ENCODE peak calls at places on chromosome 2, in eight cellular contexts. One of them, this sample, is unnamed.
A peak's percentile ranks its signal among the peaks of the same experiment; 100 is the strongest.

GRCh38 chr2:165371356-165371755 is 98.1 kb upstream of the CSRNP3 start:
- DNase-seq in SW 1271: no peak
- DNase-seq in NCI-H774: peak; percentile 75
- DNase-seq in effector memory CD4-positive, alpha-beta T cell: no peak
- DNase-seq in CD4-positive, CD25-positive, alpha-beta regulatory T cell: no peak
- DNase-seq in germinal center: no peak
- DNase-seq in fibroblast of pulmonary artery: no peak
- DNase-seq in AG08396: no peak
- DNase-seq in this sample: peak; percentile 83

GRCh38 chr2:113370478-113371091 is 66.9 kb upstream of the ZNG1B start:
- DNase-seq in fibroblast of pulmonary artery: peak; percentile 80
- DNase-seq in SW 1271: no peak
- DNase-seq in germinal center: peak; percentile 52
- DNase-seq in AG08396: peak; percentile 73
- DNase-seq in NCI-H774: no peak
- DNase-seq in effector memory CD4-positive, alpha-beta T cell: peak; percentile 47
- DNase-seq in CD4-positive, CD25-positive, alpha-beta regulatory T cell: peak; percentile 66
- DNase-seq in this sample: no peak

GRCh38 chr2:62196278-62196901 is 475 bp downstream of the B3GNT2 start:
- DNase-seq in AG08396: no peak
- DNase-seq in NCI-H774: no peak
- DNase-seq in fibroblast of pulmonary artery: no peak
- DNase-seq in germinal center: peak; percentile 61
- DNase-seq in effector memory CD4-positive, alpha-beta T cell: peak; percentile 49
- DNase-seq in CD4-positive, CD25-positive, alpha-beta regulatory T cell: peak; percentile 62
- DNase-seq in SW 1271: peak; percentile 26
- DNase-seq in this sample: peak; percentile 74

GRCh38 chr2:202624133-202624532 is 10.6 kb upstream of the FAM117B start:
- DNase-seq in germinal center: no peak
- DNase-seq in fibroblast of pulmonary artery: no peak
- DNase-seq in effector memory CD4-positive, alpha-beta T cell: no peak
- DNase-seq in AG08396: no peak
- DNase-seq in SW 1271: no peak
- DNase-seq in CD4-positive, CD25-positive, alpha-beta regulatory T cell: no peak
- DNase-seq in NCI-H774: no peak
- DNase-seq in this sample: no peak

GRCh38 chr2:192978317-192978874 is 783.7 kb upstream of the TMEFF2 start:
- DNase-seq in SW 1271: no peak
- DNase-seq in germinal center: no peak
- DNase-seq in fibroblast of pulmonary artery: no peak
- DNase-seq in CD4-positive, CD25-positive, alpha-beta regulatory T cell: no peak
- DNase-seq in NCI-H774: no peak
- DNase-seq in AG08396: no peak
- DNase-seq in effector memory CD4-positive, alpha-beta T cell: no peak
- DNase-seq in this sample: peak; percentile 26

GRCh38 chr2:65604246-65604645 is 171.8 kb upstream of the SPRED2 start:
- DNase-seq in fibroblast of pulmonary artery: no peak
- DNase-seq in SW 1271: no peak
- DNase-seq in effector memory CD4-positive, alpha-beta T cell: no peak
- DNase-seq in AG08396: peak; percentile 47
- DNase-seq in NCI-H774: no peak
- DNase-seq in CD4-positive, CD25-positive, alpha-beta regulatory T cell: no peak
- DNase-seq in germinal center: no peak
- DNase-seq in this sample: no peak

GRCh38 chr2:37786153-37786809 is 114.8 kb upstream of the CDC42EP3 start:
- DNase-seq in fibroblast of pulmonary artery: no peak
- DNase-seq in AG08396: no peak
- DNase-seq in NCI-H774: no peak
- DNase-seq in CD4-positive, CD25-positive, alpha-beta regulatory T cell: no peak
- DNase-seq in SW 1271: no peak
- DNase-seq in germinal center: no peak
- DNase-seq in effector memory CD4-positive, alpha-beta T cell: no peak
- DNase-seq in this sample: no peak

GRCh38 chr2:96138146-96139145 is at the start of gene ASTL:
- DNase-seq in CD4-positive, CD25-positive, alpha-beta regulatory T cell: peak; percentile 72
- DNase-seq in SW 1271: no peak
- DNase-seq in AG08396: peak; percentile 70
- DNase-seq in germinal center: peak; percentile 69
- DNase-seq in fibroblast of pulmonary artery: peak; percentile 49
- DNase-seq in effector memory CD4-positive, alpha-beta T cell: peak; percentile 54
- DNase-seq in NCI-H774: peak; percentile 47
- DNase-seq in this sample: peak; percentile 91

GRCh38 chr2:6924918-6925194 is 7.6 kb downstream of the RNF144A start:
- DNase-seq in fibroblast of pulmonary artery: no peak
- DNase-seq in CD4-positive, CD25-positive, alpha-beta regulatory T cell: no peak
- DNase-seq in SW 1271: no peak
- DNase-seq in effector memory CD4-positive, alpha-beta T cell: no peak
- DNase-seq in NCI-H774: no peak
- DNase-seq in AG08396: no peak
- DNase-seq in germinal center: no peak
- DNase-seq in this sample: no peak

GRCh38 chr2:200356794-200357472 is 50.4 kb downstream of the SPATS2L start:
- DNase-seq in fibroblast of pulmonary artery: peak; percentile 72
- DNase-seq in CD4-positive, CD25-positive, alpha-beta regulatory T cell: no peak
- DNase-seq in germinal center: no peak
- DNase-seq in SW 1271: peak; percentile 9
- DNase-seq in effector memory CD4-positive, alpha-beta T cell: no peak
- DNase-seq in NCI-H774: no peak
- DNase-seq in AG08396: peak; percentile 29
- DNase-seq in this sample: no peak

GRCh38 chr2:181781082-181781786 is 100.9 kb upstream of the NEUROD1 start:
- DNase-seq in effector memory CD4-positive, alpha-beta T cell: no peak
- DNase-seq in NCI-H774: no peak
- DNase-seq in CD4-positive, CD25-positive, alpha-beta regulatory T cell: no peak
- DNase-seq in SW 1271: no peak
- DNase-seq in fibroblast of pulmonary artery: no peak
- DNase-seq in AG08396: no peak
- DNase-seq in germinal center: peak; percentile 8
- DNase-seq in this sample: no peak

GRCh38 chr2:217783243-217783642 is 219.6 kb downstream of the TNS1 start:
- DNase-seq in NCI-H774: no peak
- DNase-seq in SW 1271: no peak
- DNase-seq in effector memory CD4-positive, alpha-beta T cell: no peak
- DNase-seq in AG08396: no peak
- DNase-seq in fibroblast of pulmonary artery: no peak
- DNase-seq in CD4-positive, CD25-positive, alpha-beta regulatory T cell: no peak
- DNase-seq in germinal center: no peak
- DNase-seq in this sample: no peak

GRCh38 chr2:241632478-241633325 is 4.3 kb downstream of the THAP4 start:
- DNase-seq in effector memory CD4-positive, alpha-beta T cell: no peak
- DNase-seq in CD4-positive, CD25-positive, alpha-beta regulatory T cell: no peak
- DNase-seq in SW 1271: no peak
- DNase-seq in fibroblast of pulmonary artery: no peak
- DNase-seq in AG08396: no peak
- DNase-seq in NCI-H774: no peak
- DNase-seq in germinal center: no peak
- DNase-seq in this sample: no peak

GRCh38 chr2:230869691-230870543 is 5.2 kb downstream of the ITM2C start:
- DNase-seq in CD4-positive, CD25-positive, alpha-beta regulatory T cell: no peak
- DNase-seq in AG08396: no peak
- DNase-seq in NCI-H774: no peak
- DNase-seq in germinal center: no peak
- DNase-seq in fibroblast of pulmonary artery: no peak
- DNase-seq in effector memory CD4-positive, alpha-beta T cell: no peak
- DNase-seq in SW 1271: no peak
- DNase-seq in this sample: no peak

GRCh38 chr2:13596233-13596632 is 879.5 kb downstream of the TRIB2 start:
- DNase-seq in fibroblast of pulmonary artery: no peak
- DNase-seq in CD4-positive, CD25-positive, alpha-beta regulatory T cell: no peak
- DNase-seq in AG08396: no peak
- DNase-seq in SW 1271: no peak
- DNase-seq in NCI-H774: no peak
- DNase-seq in effector memory CD4-positive, alpha-beta T cell: no peak
- DNase-seq in germinal center: no peak
- DNase-seq in this sample: no peak

GRCh38 chr2:66565291-66565690 is 130.4 kb downstream of the MEIS1 start:
- DNase-seq in NCI-H774: no peak
- DNase-seq in fibroblast of pulmonary artery: no peak
- DNase-seq in SW 1271: no peak
- DNase-seq in CD4-positive, CD25-positive, alpha-beta regulatory T cell: no peak
- DNase-seq in AG08396: no peak
- DNase-seq in effector memory CD4-positive, alpha-beta T cell: no peak
- DNase-seq in germinal center: no peak
- DNase-seq in this sample: no peak

GRCh38 chr2:8534729-8535397 is 147.0 kb upstream of the ID2 start:
- DNase-seq in NCI-H774: no peak
- DNase-seq in SW 1271: no peak
- DNase-seq in fibroblast of pulmonary artery: peak; percentile 68
- DNase-seq in germinal center: peak; percentile 59
- DNase-seq in AG08396: peak; percentile 66
- DNase-seq in effector memory CD4-positive, alpha-beta T cell: no peak
- DNase-seq in CD4-positive, CD25-positive, alpha-beta regulatory T cell: no peak
- DNase-seq in this sample: no peak

GRCh38 chr2:64698668-64699444 is 45.1 kb upstream of the SERTAD2 start:
- DNase-seq in germinal center: no peak
- DNase-seq in CD4-positive, CD25-positive, alpha-beta regulatory T cell: no peak
- DNase-seq in AG08396: peak; percentile 73
- DNase-seq in NCI-H774: no peak
- DNase-seq in SW 1271: peak; percentile 91
- DNase-seq in effector memory CD4-positive, alpha-beta T cell: no peak
- DNase-seq in fibroblast of pulmonary artery: peak; percentile 82
- DNase-seq in this sample: no peak

GRCh38 chr2:225494100-225494459 is 94.6 kb downstream of the NYAP2 start:
- DNase-seq in NCI-H774: no peak
- DNase-seq in SW 1271: no peak
- DNase-seq in CD4-positive, CD25-positive, alpha-beta regulatory T cell: no peak
- DNase-seq in germinal center: no peak
- DNase-seq in fibroblast of pulmonary artery: no peak
- DNase-seq in effector memory CD4-positive, alpha-beta T cell: no peak
- DNase-seq in AG08396: no peak
- DNase-seq in this sample: no peak

GRCh38 chr2:14550658-14551057 is 81.9 kb upstream of the LRATD1 start:
- DNase-seq in effector memory CD4-positive, alpha-beta T cell: no peak
- DNase-seq in AG08396: no peak
- DNase-seq in germinal center: no peak
- DNase-seq in CD4-positive, CD25-positive, alpha-beta regulatory T cell: no peak
- DNase-seq in fibroblast of pulmonary artery: no peak
- DNase-seq in NCI-H774: no peak
- DNase-seq in SW 1271: no peak
- DNase-seq in this sample: no peak

GRCh38 chr2:71460595-71461303 is 7.4 kb downstream of the DYSF start:
- DNase-seq in SW 1271: peak; percentile 9
- DNase-seq in effector memory CD4-positive, alpha-beta T cell: no peak
- DNase-seq in germinal center: peak; percentile 27
- DNase-seq in fibroblast of pulmonary artery: peak; percentile 54
- DNase-seq in AG08396: peak; percentile 74
- DNase-seq in CD4-positive, CD25-positive, alpha-beta regulatory T cell: no peak
- DNase-seq in NCI-H774: no peak
- DNase-seq in this sample: peak; percentile 22

GRCh38 chr2:160427629-160428424 is 65.8 kb downstream of the RBMS1 start:
- DNase-seq in CD4-positive, CD25-positive, alpha-beta regulatory T cell: peak; percentile 63
- DNase-seq in AG08396: peak; percentile 37
- DNase-seq in effector memory CD4-positive, alpha-beta T cell: peak; percentile 41
- DNase-seq in fibroblast of pulmonary artery: peak; percentile 91
- DNase-seq in NCI-H774: no peak
- DNase-seq in germinal center: peak; percentile 17
- DNase-seq in SW 1271: peak; percentile 44
- DNase-seq in this sample: no peak

GRCh38 chr2:19887508-19887907 is 14.3 kb downstream of the TTC32 start:
- DNase-seq in CD4-positive, CD25-positive, alpha-beta regulatory T cell: no peak
- DNase-seq in AG08396: no peak
- DNase-seq in fibroblast of pulmonary artery: no peak
- DNase-seq in NCI-H774: no peak
- DNase-seq in SW 1271: no peak
- DNase-seq in germinal center: no peak
- DNase-seq in effector memory CD4-positive, alpha-beta T cell: no peak
- DNase-seq in this sample: no peak

GRCh38 chr2:96554293-96555145 is 18.0 kb downstream of the ARID5A start:
- DNase-seq in fibroblast of pulmonary artery: peak; percentile 66
- DNase-seq in CD4-positive, CD25-positive, alpha-beta regulatory T cell: peak; percentile 77
- DNase-seq in germinal center: peak; percentile 79
- DNase-seq in effector memory CD4-positive, alpha-beta T cell: peak; percentile 51
- DNase-seq in NCI-H774: peak; percentile 36
- DNase-seq in SW 1271: peak; percentile 36
- DNase-seq in AG08396: peak; percentile 86
- DNase-seq in this sample: peak; percentile 45

GRCh38 chr2:235518317-235519090 is 24.7 kb downstream of the AGAP1 start:
- DNase-seq in SW 1271: no peak
- DNase-seq in AG08396: no peak
- DNase-seq in fibroblast of pulmonary artery: peak; percentile 31
- DNase-seq in NCI-H774: no peak
- DNase-seq in germinal center: no peak
- DNase-seq in effector memory CD4-positive, alpha-beta T cell: no peak
- DNase-seq in CD4-positive, CD25-positive, alpha-beta regulatory T cell: no peak
- DNase-seq in this sample: no peak

GRCh38 chr2:36358317-36358659 is 2.7 kb downstream of the CRIM1 start:
- DNase-seq in CD4-positive, CD25-positive, alpha-beta regulatory T cell: no peak
- DNase-seq in SW 1271: peak; percentile 79
- DNase-seq in germinal center: no peak
- DNase-seq in fibroblast of pulmonary artery: peak; percentile 79
- DNase-seq in NCI-H774: no peak
- DNase-seq in AG08396: no peak
- DNase-seq in effector memory CD4-positive, alpha-beta T cell: no peak
- DNase-seq in this sample: no peak

GRCh38 chr2:45982096-45982495 is 315.1 kb upstream of the EPAS1 start:
- DNase-seq in SW 1271: no peak
- DNase-seq in germinal center: no peak
- DNase-seq in AG08396: no peak
- DNase-seq in effector memory CD4-positive, alpha-beta T cell: no peak
- DNase-seq in NCI-H774: no peak
- DNase-seq in fibroblast of pulmonary artery: no peak
- DNase-seq in CD4-positive, CD25-positive, alpha-beta regulatory T cell: no peak
- DNase-seq in this sample: no peak

GRCh38 chr2:33212151-33212550 is 264.3 kb upstream of the RASGRP3 start:
- DNase-seq in SW 1271: no peak
- DNase-seq in germinal center: no peak
- DNase-seq in CD4-positive, CD25-positive, alpha-beta regulatory T cell: no peak
- DNase-seq in AG08396: peak; percentile 67
- DNase-seq in fibroblast of pulmonary artery: peak; percentile 99
- DNase-seq in effector memory CD4-positive, alpha-beta T cell: no peak
- DNase-seq in NCI-H774: no peak
- DNase-seq in this sample: no peak

GRCh38 chr2:230430957-230431635 is 15.1 kb downstream of the SP100 start:
- DNase-seq in germinal center: no peak
- DNase-seq in SW 1271: no peak
- DNase-seq in NCI-H774: no peak
- DNase-seq in fibroblast of pulmonary artery: no peak
- DNase-seq in CD4-positive, CD25-positive, alpha-beta regulatory T cell: no peak
- DNase-seq in effector memory CD4-positive, alpha-beta T cell: no peak
- DNase-seq in AG08396: no peak
- DNase-seq in this sample: no peak

GRCh38 chr2:164841719-164842623 is at the start of gene COBLL1:
- DNase-seq in SW 1271: peak; percentile 62
- DNase-seq in CD4-positive, CD25-positive, alpha-beta regulatory T cell: no peak
- DNase-seq in AG08396: peak; percentile 72
- DNase-seq in germinal center: peak; percentile 67
- DNase-seq in effector memory CD4-positive, alpha-beta T cell: no peak
- DNase-seq in NCI-H774: peak; percentile 75
- DNase-seq in fibroblast of pulmonary artery: peak; percentile 65
- DNase-seq in this sample: peak; percentile 85

GRCh38 chr2:174158003-174158402 is 90.3 kb downstream of the OLA1 start:
- DNase-seq in SW 1271: peak; percentile 43
- DNase-seq in AG08396: peak; percentile 23
- DNase-seq in NCI-H774: no peak
- DNase-seq in germinal center: peak; percentile 65
- DNase-seq in effector memory CD4-positive, alpha-beta T cell: peak; percentile 7
- DNase-seq in fibroblast of pulmonary artery: peak; percentile 61
- DNase-seq in CD4-positive, CD25-positive, alpha-beta regulatory T cell: peak; percentile 18
- DNase-seq in this sample: peak; percentile 61

GRCh38 chr2:175111200-175111657 is 56.8 kb downstream of the ATF2 start:
- DNase-seq in fibroblast of pulmonary artery: peak; percentile 73
- DNase-seq in NCI-H774: peak; percentile 10
- DNase-seq in effector memory CD4-positive, alpha-beta T cell: no peak
- DNase-seq in SW 1271: peak; percentile 52
- DNase-seq in germinal center: peak; percentile 13
- DNase-seq in CD4-positive, CD25-positive, alpha-beta regulatory T cell: peak; percentile 58
- DNase-seq in AG08396: peak; percentile 47
- DNase-seq in this sample: peak; percentile 15

GRCh38 chr2:178241852-178242551 is 47.7 kb downstream of the OSBPL6 start:
- DNase-seq in CD4-positive, CD25-positive, alpha-beta regulatory T cell: no peak
- DNase-seq in effector memory CD4-positive, alpha-beta T cell: no peak
- DNase-seq in fibroblast of pulmonary artery: peak; percentile 97
- DNase-seq in SW 1271: peak; percentile 71
- DNase-seq in germinal center: no peak
- DNase-seq in NCI-H774: peak; percentile 53
- DNase-seq in AG08396: peak; percentile 71
- DNase-seq in this sample: peak; percentile 4

GRCh38 chr2:176187306-176188217 is 906 bp upstream of the HOXD1 start:
- DNase-seq in fibroblast of pulmonary artery: no peak
- DNase-seq in SW 1271: no peak
- DNase-seq in CD4-positive, CD25-positive, alpha-beta regulatory T cell: no peak
- DNase-seq in AG08396: no peak
- DNase-seq in germinal center: no peak
- DNase-seq in effector memory CD4-positive, alpha-beta T cell: no peak
- DNase-seq in NCI-H774: no peak
- DNase-seq in this sample: peak; percentile 35

This sample was measured in NCI-H146.